ENCODE peak calls at places on chromosomes 7 and 10, in ten cellular contexts. One of them, this sample, is unnamed. For H3K9me3 and H3K4me1, the result is how much of the 10 kb centered on the place peaks cover.

GRCh38 chr10:89206402-89207180 is 526 bp downstream of the CH25H start:
- DNase-seq in upper lobe of left lung: peak
- DNase-seq in colonic mucosa: peak
- DNase-seq in cardiac muscle cell: peak
- DNase-seq in ovary: peak
- DNase-seq in SK-N-SH: peak
- DNase-seq in keratinocyte: no peak
- DNase-seq in neural progenitor cell: no peak
- DNase-seq in spleen: peak
- DNase-seq in BE2C: peak
- DNase-seq in this sample: peak

GRCh38 chr10:15451137-15452094 is 80.3 kb upstream of the FAM171A1 start:
- DNase-seq in upper lobe of left lung: no peak
- DNase-seq in colonic mucosa: no peak
- DNase-seq in cardiac muscle cell: no peak
- DNase-seq in ovary: no peak
- DNase-seq in SK-N-SH: no peak
- DNase-seq in keratinocyte: no peak
- DNase-seq in neural progenitor cell: no peak
- DNase-seq in spleen: no peak
- DNase-seq in BE2C: no peak
- DNase-seq in this sample: no peak

GRCh38 chr7:110502893-110503465 is 587.9 kb upstream of the LRRN3 start:
- DNase-seq in upper lobe of left lung: no peak
- DNase-seq in colonic mucosa: no peak
- DNase-seq in cardiac muscle cell: no peak
- DNase-seq in ovary: no peak
- DNase-seq in SK-N-SH: no peak
- DNase-seq in keratinocyte: no peak
- DNase-seq in neural progenitor cell: no peak
- DNase-seq in spleen: no peak
- DNase-seq in BE2C: no peak
- DNase-seq in this sample: no peak

GRCh38 chr10:44393834-44394547 is 9.1 kb upstream of the CXCL12 start:
- DNase-seq in upper lobe of left lung: peak
- DNase-seq in colonic mucosa: no peak
- DNase-seq in cardiac muscle cell: no peak
- DNase-seq in ovary: no peak
- DNase-seq in SK-N-SH: no peak
- DNase-seq in keratinocyte: no peak
- DNase-seq in neural progenitor cell: no peak
- DNase-seq in spleen: peak
- DNase-seq in BE2C: no peak
- DNase-seq in this sample: no peak

GRCh38 chr7:74084722-74085578 is 1.3 kb downstream of the LIMK1 start:
- DNase-seq in upper lobe of left lung: no peak
- DNase-seq in colonic mucosa: no peak
- DNase-seq in cardiac muscle cell: no peak
- DNase-seq in ovary: no peak
- DNase-seq in SK-N-SH: peak
- DNase-seq in keratinocyte: no peak
- DNase-seq in neural progenitor cell: no peak
- DNase-seq in spleen: no peak
- DNase-seq in BE2C: no peak
- DNase-seq in this sample: no peak

GRCh38 chr10:21315321-21316220 is 209.9 kb downstream of the SKIDA1 start:
- DNase-seq in upper lobe of left lung: no peak
- DNase-seq in colonic mucosa: peak
- DNase-seq in cardiac muscle cell: peak
- DNase-seq in ovary: peak
- DNase-seq in SK-N-SH: peak
- DNase-seq in keratinocyte: peak
- DNase-seq in neural progenitor cell: peak
- DNase-seq in spleen: no peak
- DNase-seq in BE2C: peak
- DNase-seq in this sample: no peak

GRCh38 chr10:86535057-86535882 is 13.7 kb upstream of the WAPL start:
- DNase-seq in upper lobe of left lung: peak
- DNase-seq in colonic mucosa: peak
- DNase-seq in cardiac muscle cell: peak
- DNase-seq in ovary: peak
- DNase-seq in SK-N-SH: no peak
- DNase-seq in keratinocyte: no peak
- DNase-seq in neural progenitor cell: peak
- DNase-seq in spleen: peak
- DNase-seq in BE2C: no peak
- DNase-seq in this sample: peak

GRCh38 chr10:50373821-50374501 is 122.6 kb upstream of the ASAH2 start:
- DNase-seq in upper lobe of left lung: no peak
- DNase-seq in colonic mucosa: no peak
- DNase-seq in cardiac muscle cell: peak
- DNase-seq in ovary: no peak
- DNase-seq in SK-N-SH: no peak
- DNase-seq in keratinocyte: no peak
- DNase-seq in neural progenitor cell: no peak
- DNase-seq in spleen: no peak
- DNase-seq in BE2C: no peak
- DNase-seq in this sample: no peak

GRCh38 chr7:3432916-3433315 is 131.9 kb downstream of the SDK1 start:
- DNase-seq in upper lobe of left lung: no peak
- DNase-seq in colonic mucosa: no peak
- DNase-seq in cardiac muscle cell: no peak
- DNase-seq in ovary: no peak
- DNase-seq in SK-N-SH: no peak
- DNase-seq in keratinocyte: no peak
- DNase-seq in neural progenitor cell: no peak
- DNase-seq in spleen: no peak
- DNase-seq in BE2C: no peak
- DNase-seq in this sample: no peak

GRCh38 chr7:7207876-7208275 is 25.5 kb downstream of the C1GALT1 start:
- DNase-seq in upper lobe of left lung: no peak
- DNase-seq in colonic mucosa: no peak
- DNase-seq in cardiac muscle cell: no peak
- DNase-seq in ovary: no peak
- DNase-seq in SK-N-SH: no peak
- DNase-seq in keratinocyte: peak
- DNase-seq in neural progenitor cell: no peak
- DNase-seq in spleen: no peak
- DNase-seq in BE2C: no peak
- DNase-seq in this sample: no peak

GRCh38 chr10:132096863-132097478 is 31.2 kb downstream of the JAKMIP3 start:
- DNase-seq in upper lobe of left lung: no peak
- DNase-seq in colonic mucosa: no peak
- DNase-seq in cardiac muscle cell: no peak
- DNase-seq in ovary: no peak
- DNase-seq in SK-N-SH: no peak
- DNase-seq in keratinocyte: no peak
- DNase-seq in neural progenitor cell: no peak
- DNase-seq in spleen: no peak
- DNase-seq in BE2C: no peak
- DNase-seq in this sample: no peak

GRCh38 chr7:6402041-6402440 is 45.7 kb downstream of the DAGLB start:
- DNase-seq in upper lobe of left lung: peak
- DNase-seq in colonic mucosa: no peak
- DNase-seq in cardiac muscle cell: no peak
- DNase-seq in ovary: no peak
- DNase-seq in SK-N-SH: no peak
- DNase-seq in keratinocyte: no peak
- DNase-seq in neural progenitor cell: no peak
- DNase-seq in spleen: peak
- DNase-seq in BE2C: no peak
- DNase-seq in this sample: no peak

GRCh38 chr10:14296081-14296709 is 34.5 kb downstream of the FRMD4A start:
- DNase-seq in upper lobe of left lung: no peak
- DNase-seq in colonic mucosa: no peak
- DNase-seq in cardiac muscle cell: peak
- DNase-seq in ovary: no peak
- DNase-seq in SK-N-SH: peak
- DNase-seq in keratinocyte: no peak
- DNase-seq in neural progenitor cell: no peak
- DNase-seq in spleen: no peak
- DNase-seq in BE2C: no peak
- DNase-seq in this sample: no peak

GRCh38 chr10:14299516-14299915 is 31.2 kb downstream of the FRMD4A start:
- DNase-seq in upper lobe of left lung: no peak
- DNase-seq in colonic mucosa: no peak
- DNase-seq in cardiac muscle cell: no peak
- DNase-seq in ovary: no peak
- DNase-seq in SK-N-SH: no peak
- DNase-seq in keratinocyte: no peak
- DNase-seq in neural progenitor cell: no peak
- DNase-seq in spleen: no peak
- DNase-seq in BE2C: no peak
- DNase-seq in this sample: no peak

GRCh38 chr10:14306201-14306600 is 24.5 kb downstream of the FRMD4A start:
- DNase-seq in upper lobe of left lung: no peak
- DNase-seq in colonic mucosa: no peak
- DNase-seq in cardiac muscle cell: no peak
- DNase-seq in ovary: no peak
- DNase-seq in SK-N-SH: no peak
- DNase-seq in keratinocyte: no peak
- DNase-seq in neural progenitor cell: no peak
- DNase-seq in spleen: no peak
- DNase-seq in BE2C: no peak
- DNase-seq in this sample: no peak

GRCh38 chr10:14304029-14304428 is 26.7 kb downstream of the FRMD4A start:
- DNase-seq in upper lobe of left lung: no peak
- DNase-seq in colonic mucosa: no peak
- DNase-seq in cardiac muscle cell: no peak
- DNase-seq in ovary: no peak
- DNase-seq in SK-N-SH: no peak
- DNase-seq in keratinocyte: no peak
- DNase-seq in neural progenitor cell: no peak
- DNase-seq in spleen: no peak
- DNase-seq in BE2C: no peak
- DNase-seq in this sample: no peak

DNA sequence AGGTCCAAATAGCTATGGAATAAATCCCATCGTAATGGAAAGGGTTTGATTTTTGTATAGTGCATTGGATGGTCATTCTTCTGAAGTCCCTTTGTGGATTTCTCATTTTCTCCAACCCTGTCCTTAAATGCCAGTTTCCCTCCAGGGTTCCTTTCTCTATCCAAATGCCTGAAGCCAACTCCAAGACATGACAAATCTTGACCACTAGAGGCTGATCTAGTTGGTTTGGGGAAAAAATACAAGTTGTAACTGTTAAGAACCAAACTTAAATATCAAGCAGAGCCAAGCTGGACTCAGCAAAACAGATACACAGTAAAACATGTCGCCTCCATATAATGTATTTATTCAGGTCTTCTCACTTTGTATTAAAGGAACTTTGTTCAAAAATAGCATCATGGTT is 28.7 kb downstream of the FRMD4A start:
- DNase-seq in upper lobe of left lung: no peak
- DNase-seq in colonic mucosa: no peak
- DNase-seq in cardiac muscle cell: peak
- DNase-seq in ovary: no peak
- DNase-seq in SK-N-SH: no peak
- DNase-seq in keratinocyte: no peak
- DNase-seq in neural progenitor cell: peak
- DNase-seq in spleen: no peak
- DNase-seq in BE2C: no peak
- DNase-seq in this sample: no peak
- TF ChIP-seq CTCF in upper lobe of left lung: no peak
- TF ChIP-seq CTCF in colonic mucosa: no peak
- TF ChIP-seq CTCF in cardiac muscle cell: peak
- TF ChIP-seq CTCF in ovary: no peak
- TF ChIP-seq CTCF in SK-N-SH: peak
- TF ChIP-seq CTCF in keratinocyte: peak
- TF ChIP-seq CTCF in neural progenitor cell: peak
- TF ChIP-seq CTCF in spleen: no peak
- TF ChIP-seq CTCF in BE2C: peak
- TF ChIP-seq CTCF in this sample: peak

GRCh38 chr7:157664866-157665633 is 328.2 kb downstream of the DNAJB6 start:
- DNase-seq in upper lobe of left lung: no peak
- DNase-seq in colonic mucosa: no peak
- DNase-seq in cardiac muscle cell: no peak
- DNase-seq in ovary: no peak
- DNase-seq in SK-N-SH: no peak
- DNase-seq in keratinocyte: no peak
- DNase-seq in neural progenitor cell: no peak
- DNase-seq in spleen: peak
- DNase-seq in BE2C: no peak
- DNase-seq in this sample: no peak
- H3K9me3 ChIP-seq in upper lobe of left lung: under half
- H3K9me3 ChIP-seq in colonic mucosa: under half
- H3K9me3 ChIP-seq in cardiac muscle cell: under half
- H3K9me3 ChIP-seq in ovary: under half
- H3K9me3 ChIP-seq in SK-N-SH: under half
- H3K9me3 ChIP-seq in keratinocyte: under half
- H3K9me3 ChIP-seq in neural progenitor cell: under half
- H3K9me3 ChIP-seq in spleen: under half
- H3K9me3 ChIP-seq in BE2C: under half
- H3K9me3 ChIP-seq in this sample: under half

DNA sequence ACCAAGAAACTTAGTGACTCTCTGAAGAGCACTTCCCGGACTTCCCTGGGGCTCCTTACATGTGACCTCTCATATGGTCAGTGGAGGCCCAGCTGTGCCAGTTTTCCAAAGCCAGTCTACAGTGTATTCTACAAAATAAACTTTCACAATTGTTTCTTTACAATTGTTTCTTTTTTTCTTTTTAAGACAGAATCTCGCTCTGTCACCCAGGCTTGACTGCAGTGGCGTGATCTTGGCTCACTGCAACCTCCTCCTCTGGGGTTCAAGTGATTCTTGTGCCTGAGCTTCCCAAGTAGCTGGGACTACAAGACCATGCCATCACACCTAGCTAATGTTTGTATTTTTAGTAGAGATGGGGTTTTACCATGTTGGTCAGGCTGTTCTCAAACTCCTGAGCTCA is 25.9 kb downstream of the CYP17A1 start:
- DNase-seq in upper lobe of left lung: no peak
- DNase-seq in colonic mucosa: no peak
- DNase-seq in cardiac muscle cell: no peak
- DNase-seq in ovary: no peak
- DNase-seq in SK-N-SH: no peak
- DNase-seq in keratinocyte: no peak
- DNase-seq in neural progenitor cell: no peak
- DNase-seq in spleen: no peak
- DNase-seq in BE2C: no peak
- DNase-seq in this sample: no peak
- H3K4me1 ChIP-seq in upper lobe of left lung: under half
- H3K4me1 ChIP-seq in colonic mucosa: under half
- H3K4me1 ChIP-seq in cardiac muscle cell: under half
- H3K4me1 ChIP-seq in ovary: under half
- H3K4me1 ChIP-seq in SK-N-SH: under half
- H3K4me1 ChIP-seq in keratinocyte: under half
- H3K4me1 ChIP-seq in neural progenitor cell: under half
- H3K4me1 ChIP-seq in spleen: half or more
- H3K4me1 ChIP-seq in BE2C: under half
- H3K4me1 ChIP-seq in this sample: under half

DNA sequence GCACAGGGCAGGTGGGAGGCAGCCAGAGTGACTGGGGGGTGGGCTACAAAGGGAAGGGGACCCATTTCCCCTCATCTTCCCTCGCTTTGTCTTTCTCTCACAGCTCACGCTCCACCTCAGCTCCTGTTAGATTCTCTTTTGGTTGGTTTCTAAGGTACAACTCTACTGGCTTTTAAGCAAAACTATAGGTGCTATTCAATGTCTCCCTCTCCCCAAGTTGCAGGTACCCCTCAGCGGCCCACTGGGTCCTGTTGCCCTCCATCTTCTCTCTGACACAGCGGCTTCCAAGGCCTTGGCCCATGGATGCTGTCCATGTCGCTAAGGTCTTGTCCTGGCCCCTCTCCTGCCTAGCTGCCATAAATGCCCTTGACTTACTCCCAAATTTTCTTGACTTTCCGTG is 168.4 kb downstream of the COBL start:
- DNase-seq in upper lobe of left lung: no peak
- DNase-seq in colonic mucosa: no peak
- DNase-seq in cardiac muscle cell: no peak
- DNase-seq in ovary: no peak
- DNase-seq in SK-N-SH: no peak
- DNase-seq in keratinocyte: no peak
- DNase-seq in neural progenitor cell: no peak
- DNase-seq in spleen: no peak
- DNase-seq in BE2C: no peak
- DNase-seq in this sample: no peak
- TF ChIP-seq CTCF in upper lobe of left lung: no peak
- TF ChIP-seq CTCF in colonic mucosa: no peak
- TF ChIP-seq CTCF in cardiac muscle cell: no peak
- TF ChIP-seq CTCF in ovary: no peak
- TF ChIP-seq CTCF in SK-N-SH: no peak
- TF ChIP-seq CTCF in keratinocyte: no peak
- TF ChIP-seq CTCF in neural progenitor cell: no peak
- TF ChIP-seq CTCF in spleen: no peak
- TF ChIP-seq CTCF in BE2C: no peak
- TF ChIP-seq CTCF in this sample: no peak